ENCODE peak calls at places on chromosomes 12 and 14, in four cellular contexts. One of them, this sample, is unnamed.
A peak's percentile ranks its signal among the peaks of the same experiment; 100 is the strongest.

GRCh38 chr14:50955373-50956043 is 11.2 kb upstream of the PYGL start:
- DNase-seq in hepatocyte: peak; percentile 91
- DNase-seq in heart left ventricle: no peak
- DNase-seq in HL-60: peak; percentile 67
- DNase-seq in this sample: peak; percentile 66

GRCh38 chr12:57726151-57726883 is 12.2 kb downstream of the AGAP2 start:
- DNase-seq in hepatocyte: peak; percentile 88
- DNase-seq in heart left ventricle: peak; percentile 75
- DNase-seq in HL-60: no peak
- DNase-seq in this sample: peak; percentile 79

GRCh38 chr12:110159671-110160245 is 35.6 kb downstream of the IFT81 start:
- DNase-seq in hepatocyte: no peak
- DNase-seq in heart left ventricle: no peak
- DNase-seq in HL-60: no peak
- DNase-seq in this sample: no peak

GRCh38 chr14:103356151-103356766 is 22.2 kb downstream of the EIF5 start:
- DNase-seq in hepatocyte: no peak
- DNase-seq in heart left ventricle: no peak
- DNase-seq in HL-60: no peak
- DNase-seq in this sample: no peak

GRCh38 chr14:63045234-63045611 is at the start of gene KCNH5:
- DNase-seq in hepatocyte: peak; percentile 91
- DNase-seq in heart left ventricle: peak; percentile 22
- DNase-seq in HL-60: no peak
- DNase-seq in this sample: peak; percentile 64

GRCh38 chr12:6563448-6564050 is 4.5 kb downstream of the NOP2 start:
- DNase-seq in hepatocyte: peak; percentile 70
- DNase-seq in heart left ventricle: peak; percentile 47
- DNase-seq in HL-60: peak; percentile 63
- DNase-seq in this sample: peak; percentile 71

GRCh38 chr12:76765598-76765997 is 1.7 kb downstream of the ZDHHC17 start:
- DNase-seq in hepatocyte: no peak
- DNase-seq in heart left ventricle: no peak
- DNase-seq in HL-60: no peak
- DNase-seq in this sample: no peak

GRCh38 chr12:88781909-88782308 is 201.6 kb upstream of the KITLG start:
- DNase-seq in hepatocyte: no peak
- DNase-seq in heart left ventricle: no peak
- DNase-seq in HL-60: no peak
- DNase-seq in this sample: no peak

GRCh38 chr12:78446555-78446954 is 418.0 kb upstream of the SYT1 start:
- DNase-seq in hepatocyte: no peak
- DNase-seq in heart left ventricle: no peak
- DNase-seq in HL-60: no peak
- DNase-seq in this sample: no peak

GRCh38 chr12:127389923-127390322 is 877.0 kb upstream of the TMEM132C start:
- DNase-seq in hepatocyte: peak; percentile 77
- DNase-seq in heart left ventricle: no peak
- DNase-seq in HL-60: no peak
- DNase-seq in this sample: peak; percentile 21

GRCh38 chr12:68349083-68349700 is 17.0 kb upstream of the MDM1 start:
- DNase-seq in hepatocyte: no peak
- DNase-seq in heart left ventricle: no peak
- DNase-seq in HL-60: no peak
- DNase-seq in this sample: no peak

GRCh38 chr14:52522033-52522432 is 30.3 kb downstream of the TXNDC16 start:
- DNase-seq in hepatocyte: no peak
- DNase-seq in heart left ventricle: no peak
- DNase-seq in HL-60: no peak
- DNase-seq in this sample: no peak

GRCh38 chr12:112971248-112971647 is 7.1 kb upstream of the OAS2 start:
- DNase-seq in hepatocyte: no peak
- DNase-seq in heart left ventricle: peak; percentile 33
- DNase-seq in HL-60: no peak
- DNase-seq in this sample: no peak

GRCh38 chr14:72942934-72943333 is 16.7 kb downstream of the DCAF4 start:
- DNase-seq in hepatocyte: no peak
- DNase-seq in heart left ventricle: no peak
- DNase-seq in HL-60: no peak
- DNase-seq in this sample: no peak

GRCh38 chr12:118164798-118165486 is 29.0 kb downstream of the PEBP1 start:
- DNase-seq in hepatocyte: peak; percentile 63
- DNase-seq in heart left ventricle: peak; percentile 31
- DNase-seq in HL-60: peak; percentile 12
- DNase-seq in this sample: peak; percentile 60

GRCh38 chr14:82657186-82657675 is 1123.6 kb upstream of the SEL1L start:
- DNase-seq in hepatocyte: no peak
- DNase-seq in heart left ventricle: no peak
- DNase-seq in HL-60: no peak
- DNase-seq in this sample: no peak

GRCh38 chr12:27555928-27556778 is 32.1 kb downstream of the PPFIBP1 start:
- DNase-seq in hepatocyte: no peak
- DNase-seq in heart left ventricle: no peak
- DNase-seq in HL-60: no peak
- DNase-seq in this sample: no peak

GRCh38 chr12:108694812-108695278 is 36.5 kb downstream of the CORO1C start:
- DNase-seq in hepatocyte: peak; percentile 33
- DNase-seq in heart left ventricle: no peak
- DNase-seq in HL-60: no peak
- DNase-seq in this sample: no peak

GRCh38 chr14:99737956-99738667 is 54.0 kb downstream of the CYP46A1 start:
- DNase-seq in hepatocyte: no peak
- DNase-seq in heart left ventricle: no peak
- DNase-seq in HL-60: no peak
- DNase-seq in this sample: no peak

GRCh38 chr14:44912041-44912869 is 49.5 kb downstream of the KLHL28 start:
- DNase-seq in hepatocyte: no peak
- DNase-seq in heart left ventricle: no peak
- DNase-seq in HL-60: no peak
- DNase-seq in this sample: peak; percentile 78

GRCh38 chr12:114901316-114901715 is 217.3 kb upstream of the TBX3 start:
- DNase-seq in hepatocyte: no peak
- DNase-seq in heart left ventricle: no peak
- DNase-seq in HL-60: no peak
- DNase-seq in this sample: no peak

GRCh38 chr14:58297412-58297761 is 968 bp upstream of the ARID4A start:
- DNase-seq in hepatocyte: peak; percentile 59
- DNase-seq in heart left ventricle: no peak
- DNase-seq in HL-60: no peak
- DNase-seq in this sample: peak; percentile 73

GRCh38 chr14:72801381-72801812 is 92.5 kb downstream of the DPF3 start:
- DNase-seq in hepatocyte: peak; percentile 55
- DNase-seq in heart left ventricle: no peak
- DNase-seq in HL-60: no peak
- DNase-seq in this sample: no peak

GRCh38 chr12:46219892-46220655 is 48.8 kb downstream of the SLC38A1 start:
- DNase-seq in hepatocyte: no peak
- DNase-seq in heart left ventricle: no peak
- DNase-seq in HL-60: peak; percentile 25
- DNase-seq in this sample: no peak

GRCh38 chr12:82593901-82594396 is 92.8 kb upstream of the TMTC2 start:
- DNase-seq in hepatocyte: no peak
- DNase-seq in heart left ventricle: no peak
- DNase-seq in HL-60: no peak
- DNase-seq in this sample: no peak

GRCh38 chr12:67698711-67699603 is 50.4 kb downstream of the DYRK2 start:
- DNase-seq in hepatocyte: no peak
- DNase-seq in heart left ventricle: no peak
- DNase-seq in HL-60: peak; percentile 32
- DNase-seq in this sample: no peak

GRCh38 chr14:79627058-79627457 is 584.2 kb downstream of the DIO2 start:
- DNase-seq in hepatocyte: no peak
- DNase-seq in heart left ventricle: no peak
- DNase-seq in HL-60: no peak
- DNase-seq in this sample: no peak

GRCh38 chr12:84551373-84551772 is 361.2 kb downstream of the SLC6A15 start:
- DNase-seq in hepatocyte: no peak
- DNase-seq in heart left ventricle: no peak
- DNase-seq in HL-60: no peak
- DNase-seq in this sample: no peak

GRCh38 chr12:49925433-49926194 is 21.9 kb upstream of the FAIM2 start:
- DNase-seq in hepatocyte: no peak
- DNase-seq in heart left ventricle: no peak
- DNase-seq in HL-60: no peak
- DNase-seq in this sample: no peak

GRCh38 chr14:99728981-99729451 is 44.9 kb downstream of the CYP46A1 start:
- DNase-seq in hepatocyte: no peak
- DNase-seq in heart left ventricle: peak; percentile 10
- DNase-seq in HL-60: no peak
- DNase-seq in this sample: no peak

GRCh38 chr12:108560321-108560721 is 652 bp downstream of the SART3 start:
- DNase-seq in hepatocyte: peak; percentile 41
- DNase-seq in heart left ventricle: no peak
- DNase-seq in HL-60: no peak
- DNase-seq in this sample: no peak

GRCh38 chr14:100677925-100678765 is 48.5 kb upstream of the DLK1 start:
- DNase-seq in hepatocyte: peak; percentile 88
- DNase-seq in heart left ventricle: peak; percentile 85
- DNase-seq in HL-60: peak; percentile 62
- DNase-seq in this sample: peak; percentile 86

GRCh38 chr14:22689186-22689585 is 45.0 kb upstream of the OR6J1 start:
- DNase-seq in hepatocyte: peak; percentile 79
- DNase-seq in heart left ventricle: no peak
- DNase-seq in HL-60: no peak
- DNase-seq in this sample: no peak

GRCh38 chr14:30559638-30560071 is 697 bp downstream of the G2E3 start:
- DNase-seq in hepatocyte: peak; percentile 31
- DNase-seq in heart left ventricle: no peak
- DNase-seq in HL-60: peak; percentile 7
- DNase-seq in this sample: no peak

GRCh38 chr12:95615735-95616134 is 64.5 kb upstream of the USP44 start:
- DNase-seq in hepatocyte: no peak
- DNase-seq in heart left ventricle: no peak
- DNase-seq in HL-60: no peak
- DNase-seq in this sample: no peak

GRCh38 chr12:122823429-122823828 is 11.8 kb upstream of the HIP1R start:
- DNase-seq in hepatocyte: no peak
- DNase-seq in heart left ventricle: no peak
- DNase-seq in HL-60: no peak
- DNase-seq in this sample: no peak

GRCh38 chr12:122825773-122826724 is 9.2 kb upstream of the HIP1R start:
- DNase-seq in hepatocyte: peak; percentile 54
- DNase-seq in heart left ventricle: no peak
- DNase-seq in HL-60: no peak
- DNase-seq in this sample: no peak

GRCh38 chr12:122830517-122831214 is 4.6 kb upstream of the HIP1R start:
- DNase-seq in hepatocyte: peak; percentile 48
- DNase-seq in heart left ventricle: no peak
- DNase-seq in HL-60: no peak
- DNase-seq in this sample: no peak

GRCh38 chr12:122827258-122827657 is 8.0 kb upstream of the HIP1R start:
- DNase-seq in hepatocyte: no peak
- DNase-seq in heart left ventricle: no peak
- DNase-seq in HL-60: no peak
- DNase-seq in this sample: no peak
- H3K27ac ChIP-seq in hepatocyte: no peak overlapping the region
- H3K27ac ChIP-seq in heart left ventricle: no peak overlapping the region
- H3K27ac ChIP-seq in HL-60: no peak overlapping the region
- H3K27ac ChIP-seq in this sample: no peak overlapping the region

DNA sequence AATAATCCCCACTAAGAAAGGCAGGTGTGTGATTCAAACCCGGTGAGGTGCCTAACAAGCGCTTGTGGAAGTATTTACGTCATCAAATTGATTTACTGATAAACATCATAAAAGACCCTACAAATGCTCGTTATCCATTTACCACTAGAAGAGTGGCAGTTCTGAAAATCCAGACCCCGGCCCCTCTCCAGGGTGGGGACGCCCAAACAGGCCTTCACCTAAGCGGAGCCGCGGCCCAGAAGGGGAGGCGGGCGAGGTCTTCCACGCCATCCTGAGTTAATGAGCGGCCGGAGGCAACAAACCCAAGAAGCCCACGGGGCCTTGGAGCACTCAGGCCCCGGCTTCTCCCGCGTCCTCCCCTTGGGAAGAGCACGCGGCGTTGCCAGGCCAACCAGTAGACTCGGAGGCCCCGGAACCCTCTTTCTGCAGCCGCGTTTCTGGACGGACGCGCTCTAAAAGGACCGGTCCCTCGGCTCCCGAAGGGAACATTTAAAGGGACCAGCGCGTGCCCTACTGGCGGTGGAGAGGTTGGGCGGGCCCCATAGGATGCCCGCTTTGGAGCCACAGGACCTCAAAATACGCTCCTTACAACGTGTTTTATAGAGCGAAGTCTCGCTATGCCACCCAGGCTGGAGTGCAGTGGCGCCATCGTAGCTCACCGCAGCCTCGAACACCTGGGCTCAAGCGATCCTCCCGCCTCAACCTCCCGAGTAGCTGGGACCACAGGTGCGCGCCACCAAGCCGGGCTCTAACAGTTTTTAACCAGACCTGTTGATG is 3.5 kb downstream of the PTPN21 start:
- DNase-seq in hepatocyte: peak; percentile 85
- DNase-seq in heart left ventricle: peak; percentile 82
- DNase-seq in HL-60: peak; percentile 25
- DNase-seq in this sample: peak; percentile 85
- TF ChIP-seq CTCF in hepatocyte: peak; percentile 28
- TF ChIP-seq CTCF in heart left ventricle: no peak
- TF ChIP-seq CTCF in HL-60: no peak
- TF ChIP-seq CTCF in this sample: peak; percentile 22

DNA sequence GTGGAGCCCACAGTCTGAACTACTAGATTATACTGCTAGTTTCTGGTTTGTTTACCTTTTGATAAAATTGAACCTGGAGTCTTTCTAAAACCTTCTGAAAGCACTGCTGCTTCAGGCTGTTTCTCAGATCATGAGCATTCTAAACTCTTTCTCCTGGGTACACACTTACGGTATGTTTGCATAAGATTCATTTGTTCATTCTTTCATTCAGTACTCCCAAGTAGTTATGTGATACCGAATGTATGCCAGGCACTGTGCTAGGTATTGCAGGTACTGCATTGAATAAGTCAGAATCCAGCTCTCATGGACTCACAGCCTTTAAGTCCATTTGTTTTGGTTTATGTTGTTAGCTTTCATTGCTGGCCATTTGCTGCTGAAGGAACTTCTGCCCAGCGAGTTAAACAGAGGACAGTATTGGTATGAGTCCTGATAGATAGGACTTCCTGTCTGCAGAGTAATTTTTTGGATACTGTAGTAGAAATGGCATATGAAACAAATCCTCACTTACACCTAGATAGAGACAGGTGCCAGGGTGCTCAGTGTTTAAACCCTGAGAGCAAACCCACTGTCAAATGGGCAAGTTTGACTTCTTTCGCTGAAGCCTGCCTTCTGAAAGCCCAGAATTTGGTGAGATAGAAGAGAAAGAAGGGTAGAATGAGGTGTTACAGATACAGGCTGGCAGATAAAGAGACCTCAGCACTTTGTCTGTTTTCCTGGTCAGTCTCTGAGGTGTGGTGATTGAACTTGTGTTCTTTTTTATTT is 2.1 kb downstream of the SUSD6 start:
- DNase-seq in hepatocyte: no peak
- DNase-seq in heart left ventricle: no peak
- DNase-seq in HL-60: no peak
- DNase-seq in this sample: no peak
- H3K4me3 ChIP-seq in hepatocyte: peak overlapping the region; percentile 98
- H3K4me3 ChIP-seq in heart left ventricle: peak overlapping the region; percentile 79
- H3K4me3 ChIP-seq in HL-60: no peak overlapping the region
- H3K4me3 ChIP-seq in this sample: no peak overlapping the region

GRCh38 chr14:64700894-64701293 is 3.3 kb upstream of the PLEKHG3 start:
- DNase-seq in hepatocyte: no peak
- DNase-seq in heart left ventricle: no peak
- DNase-seq in HL-60: no peak
- DNase-seq in this sample: no peak
- H3K27ac ChIP-seq in hepatocyte: no peak overlapping the region
- H3K27ac ChIP-seq in heart left ventricle: no peak overlapping the region
- H3K27ac ChIP-seq in HL-60: no peak overlapping the region
- H3K27ac ChIP-seq in this sample: no peak overlapping the region